ENCODE peak calls at places on chromosomes 4 and X, in nine cellular contexts. I is mesenchymal stem cell; N is naive thymus-derived CD4-positive, alpha-beta T cell; J is transverse colon; S is neuronal stem cell; E is CD4-positive, CD25-positive, alpha-beta regulatory T cell; V is tibial artery; T is PC-3; L is Peyer's patch. D is an unnamed sample.

GRCh38 chr4:71186566-71187398 is 152.0 kb upstream of the SLC4A4 start:
- DNase-seq in I (peak; percentile 60), E (no peak), S (peak; percentile 51), T (peak; percentile 52), J (peak; percentile 74), N (peak; percentile 37), L (no peak), V (peak; percentile 86), D (peak; percentile 31)

GRCh38 chr4:154591890-154592289 is 1.3 kb upstream of the FGA start:
- DNase-seq in I (no peak), J (no peak), L (no peak), T (no peak), V (no peak), N (no peak), E (no peak), S (no peak), D (no peak)

GRCh38 chr4:68267433-68267944 is 22.0 kb upstream of the TMPRSS11B start:
- DNase-seq in V (no peak), S (no peak), N (no peak), E (no peak), T (peak; percentile 65), J (no peak), I (peak; percentile 66), L (no peak), D (no peak)

GRCh38 chr4:116358633-116359222 is 726.6 kb downstream of the TRAM1L1 start:
- DNase-seq in N (peak; percentile 37), J (peak; percentile 66), S (peak; percentile 36), L (no peak), T (peak; percentile 94), I (peak; percentile 81), E (peak; percentile 35), V (no peak), D (peak; percentile 92)

GRCh38 chrX:17040711-17041110 is 94.3 kb downstream of the REPS2 start:
- DNase-seq in V (no peak), N (no peak), J (no peak), I (no peak), L (no peak), E (no peak), T (peak; percentile 60), S (no peak), D (peak; percentile 27)

GRCh38 chrX:148555101-148555500 is 54.7 kb downstream of the AFF2 start:
- DNase-seq in E (no peak), L (no peak), J (no peak), S (no peak), I (no peak), T (no peak), N (no peak), V (no peak), D (no peak)

GRCh38 chrX:18574591-18574990 is 97.3 kb downstream of the RS1 start:
- DNase-seq in V (peak; percentile 71), S (no peak), T (peak; percentile 53), L (no peak), I (peak; percentile 77), J (no peak), E (no peak), N (no peak), D (peak; percentile 47)

GRCh38 chrX:642436-643210 is 12.0 kb downstream of the SHOX start:
- DNase-seq in L (no peak), J (no peak), S (no peak), T (no peak), N (no peak), E (no peak), V (no peak), I (no peak), D (no peak)

GRCh38 chr4:71867598-71867997 is 83.7 kb upstream of the GC start:
- DNase-seq in S (no peak), V (no peak), L (no peak), E (no peak), N (no peak), J (no peak), T (no peak), I (peak; percentile 1), D (no peak)

GRCh38 chrX:31301941-31302340 is 230.1 kb upstream of the FTHL17 start:
- DNase-seq in L (no peak), I (no peak), T (no peak), V (no peak), N (no peak), J (no peak), E (no peak), S (no peak), D (no peak)

GRCh38 chr4:1532549-1533395 is 126.5 kb upstream of the NKX1-1 start:
- DNase-seq in N (no peak), L (no peak), T (no peak), E (no peak), I (no peak), V (no peak), S (no peak), J (no peak), D (no peak)

GRCh38 chrX:110402091-110402854 is 43.6 kb downstream of the RTL9 start:
- DNase-seq in J (no peak), N (no peak), L (no peak), S (no peak), E (no peak), V (peak; percentile 65), I (peak; percentile 56), T (peak; percentile 83), D (peak; percentile 62)

DNA sequence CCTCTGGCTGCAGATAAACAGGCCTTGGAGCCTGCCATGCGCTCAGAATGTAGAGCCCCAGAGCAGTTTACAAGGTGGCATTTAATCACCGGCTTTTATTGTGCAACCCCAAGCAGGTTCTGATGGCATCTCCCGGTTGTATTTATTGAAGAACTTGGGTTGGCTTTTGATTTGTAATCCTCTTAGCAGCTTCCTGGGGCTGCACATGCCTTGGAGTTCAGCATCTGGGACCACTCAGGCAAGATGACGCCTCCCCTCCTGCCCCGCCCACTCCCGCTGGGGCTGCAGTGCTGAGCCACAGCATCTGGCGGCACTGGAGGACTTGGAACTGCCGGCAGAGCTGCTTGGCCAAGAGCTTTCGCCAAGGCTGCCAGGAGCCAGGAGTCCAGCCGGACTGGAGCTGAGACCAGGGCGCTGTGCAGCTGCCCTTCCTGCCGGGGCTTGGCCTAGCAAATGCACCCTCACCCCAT is 5.3 kb downstream of the HTRA3 start:
- DNase-seq in T (no peak), V (peak; percentile 90), S (peak; percentile 67), J (peak; percentile 74), E (no peak), I (peak; percentile 95), L (peak; percentile 28), N (no peak), D (peak; percentile 86)
- H3K4me1 ChIP-seq in T (peaks cover 24% of the 10 kb centered on the region), V (peaks cover 22% of the 10 kb centered on the region), S (peaks cover 5% of the 10 kb centered on the region), J (peaks cover 25% of the 10 kb centered on the region), E (no peaks in the 10 kb centered on the region), I (peaks cover 46% of the 10 kb centered on the region), L (no peaks in the 10 kb centered on the region), N (no peaks in the 10 kb centered on the region), D (peaks cover 15% of the 10 kb centered on the region)

DNA sequence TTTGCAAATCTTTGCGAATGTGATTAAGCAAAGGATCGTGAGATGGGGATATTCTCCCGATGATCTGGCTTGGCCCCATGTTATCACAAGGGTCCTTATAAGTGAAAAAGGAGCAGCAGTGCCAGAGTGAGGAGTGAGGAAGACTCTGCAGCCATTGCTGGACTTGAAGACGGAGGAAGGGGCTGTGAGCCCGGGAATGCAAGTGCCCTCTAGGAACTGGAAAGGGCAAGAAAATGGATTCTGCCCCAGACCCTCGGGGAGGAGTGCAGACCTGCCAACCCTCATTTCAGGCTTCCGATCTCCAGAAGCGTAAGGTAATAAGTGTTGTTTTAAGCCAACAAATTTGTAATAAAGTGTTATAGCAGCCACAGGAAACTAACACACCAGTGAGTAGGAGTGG is 76.3 kb downstream of the EVC start:
- DNase-seq in N (no peak), I (no peak), J (no peak), S (no peak), L (no peak), V (peak; percentile 11), T (no peak), E (no peak), D (no peak)
- H3K27ac ChIP-seq in N (no peak overlapping the region), I (no peak overlapping the region), J (no peak overlapping the region), S (no peak overlapping the region), L (no peak overlapping the region), V (no peak overlapping the region), T (no peak overlapping the region), E (no peak overlapping the region), D (no peak overlapping the region)

GRCh38 chr4:183447646-183448045 is 3.2 kb downstream of the CDKN2AIP start:
- DNase-seq in E (peak; percentile 59), J (no peak), L (no peak), V (no peak), N (no peak), S (no peak), I (no peak), T (no peak), D (no peak)

GRCh38 chr4:183443609-183444148 is 757 bp upstream of the CDKN2AIP start:
- DNase-seq in T (peak; percentile 39), N (no peak), L (peak; percentile 49), J (no peak), E (peak; percentile 62), S (no peak), V (no peak), I (no peak), D (peak; percentile 73)

GRCh38 chr4:183448436-183448835 is 4.0 kb downstream of the CDKN2AIP start:
- DNase-seq in I (peak; percentile 67), J (no peak), T (no peak), V (no peak), S (no peak), N (no peak), E (no peak), L (no peak), D (no peak)

GRCh38 chr4:183444149-183444952 is at the start of gene CDKN2AIP:
- DNase-seq in T (peak; percentile 92), N (peak; percentile 96), J (peak; percentile 95), E (peak; percentile 97), S (peak; percentile 96), L (peak; percentile 91), I (peak; percentile 95), V (peak; percentile 96), D (peak; percentile 85)

DNA sequence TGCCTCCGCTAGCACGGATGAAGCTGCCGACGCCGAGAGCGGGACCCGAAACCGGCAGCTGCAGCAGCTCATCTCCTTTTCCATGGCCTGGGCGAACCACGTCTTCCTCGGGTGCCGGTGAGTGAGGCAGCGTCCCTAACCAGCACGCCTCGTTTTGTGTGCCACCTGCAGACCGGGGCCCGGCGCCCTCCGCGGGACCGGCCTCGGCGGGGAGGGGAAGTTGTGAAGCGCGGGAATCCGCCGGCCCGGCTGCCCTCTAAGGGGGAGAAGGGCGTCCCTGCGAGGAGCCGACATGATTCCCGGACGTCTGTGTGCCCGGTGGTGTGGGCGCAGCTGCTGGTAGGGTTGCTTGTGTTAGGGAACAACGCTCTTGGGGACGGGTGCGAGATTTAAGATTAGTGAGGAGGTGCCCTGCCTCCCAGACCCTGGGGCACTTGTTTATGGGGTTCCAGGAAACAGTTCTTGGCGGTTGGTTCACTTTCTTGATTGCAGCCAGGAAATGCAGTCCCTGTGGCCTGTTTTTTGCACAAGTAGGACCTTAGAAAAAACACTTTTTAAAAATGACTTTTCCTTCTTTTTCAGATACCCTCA is 612 bp downstream of the CDKN2AIP start:
- DNase-seq in V (peak; percentile 74), J (peak; percentile 52), T (peak; percentile 2), N (peak; percentile 68), S (no peak), L (peak; percentile 50), E (peak; percentile 72), I (no peak), D (peak; percentile 40)
- H3K4me1 ChIP-seq in V (peaks cover 53% of the 10 kb centered on the region), J (peaks cover 28% of the 10 kb centered on the region), T (peaks cover 41% of the 10 kb centered on the region), N (peaks cover 30% of the 10 kb centered on the region), S (peaks cover 9% of the 10 kb centered on the region), L (no peaks in the 10 kb centered on the region), E (peaks cover 49% of the 10 kb centered on the region), I (peaks cover 4% of the 10 kb centered on the region), D (no peaks in the 10 kb centered on the region)

DNA sequence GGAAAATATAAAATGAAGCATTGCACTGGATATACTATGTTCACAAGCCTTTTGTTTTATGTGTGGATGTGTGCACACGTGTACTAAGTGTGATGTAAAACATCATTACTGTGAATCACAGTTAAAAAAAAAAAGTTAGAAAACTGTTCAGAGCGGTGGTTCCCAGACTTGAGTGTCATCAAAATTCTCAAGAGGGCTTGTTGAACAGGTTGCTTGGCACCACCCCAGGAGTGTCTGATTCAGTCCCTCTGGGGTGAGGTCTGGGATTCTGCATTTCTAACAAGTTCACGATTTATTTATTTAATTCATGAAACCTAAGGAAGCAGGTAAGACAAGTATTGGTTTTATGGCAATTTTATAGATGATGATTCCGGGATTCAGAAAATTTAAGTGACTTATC is 1.8 kb downstream of the CENPU start:
- DNase-seq in T (peak; percentile 91), N (no peak), E (no peak), V (no peak), L (no peak), J (no peak), S (no peak), I (no peak), D (no peak)
- H3K27ac ChIP-seq in T (peak overlapping the region; percentile 71), N (no peak overlapping the region), E (no peak overlapping the region), V (no peak overlapping the region), L (no peak overlapping the region), J (no peak overlapping the region), S (no peak overlapping the region), I (no peak overlapping the region), D (no peak overlapping the region)